ENCODE peak calls at places on chromosomes 7 and 10, in four cellular contexts. E is right lobe of liver, I is right atrium auricular region, O is ovary. V is an unnamed sample. For H3K9me3, the result is how much of the 10 kb centered on the place peaks cover.

GRCh38 chr10:78292987-78293865 is 259.6 kb downstream of the RPS24 start:
- DNase-seq in E (no peak), I (no peak), O (no peak), V (no peak)

GRCh38 chr7:27138987-27139334 is 4.5 kb downstream of the HOXA5 start:
- DNase-seq in E (no peak), I (no peak), O (no peak), V (no peak)

GRCh38 chr7:269721-270120 is 20.2 kb upstream of the FOXL3 start:
- DNase-seq in E (no peak), I (no peak), O (no peak), V (peak)

GRCh38 chr7:148286150-148286549 is 304.4 kb upstream of the C7orf33 start:
- DNase-seq in E (no peak), I (no peak), O (no peak), V (no peak)

GRCh38 chr7:45984386-45985295 is 63.6 kb upstream of the IGFBP3 start:
- DNase-seq in E (no peak), I (no peak), O (no peak), V (no peak)

GRCh38 chr7:19368540-19368939 is 223.3 kb upstream of the FERD3L start:
- DNase-seq in E (no peak), I (no peak), O (no peak), V (no peak)

GRCh38 chr7:12635830-12636229 is 51.6 kb upstream of the ARL4A start:
- DNase-seq in E (no peak), I (no peak), O (no peak), V (no peak)

GRCh38 chr10:13396369-13396768 is 48.3 kb upstream of the SEPHS1 start:
- DNase-seq in E (no peak), I (no peak), O (no peak), V (no peak)

GRCh38 chr10:24908793-24909423 is 43.5 kb downstream of the PRTFDC1 start:
- DNase-seq in E (no peak), I (no peak), O (no peak), V (no peak)

GRCh38 chr10:24363070-24363469 is 154.1 kb downstream of the KIAA1217 start:
- DNase-seq in E (no peak), I (no peak), O (no peak), V (no peak)

GRCh38 chr7:120064565-120064964 is 208.4 kb upstream of the KCND2 start:
- DNase-seq in E (no peak), I (no peak), O (no peak), V (no peak)

GRCh38 chr7:93327006-93327633 is 95.0 kb downstream of the VPS50 start:
- DNase-seq in E (no peak), I (no peak), O (no peak), V (no peak)

GRCh38 chr7:101736077-101736476 is 81.3 kb upstream of the CUX1 start:
- DNase-seq in E (no peak), I (no peak), O (no peak), V (no peak)

GRCh38 chr10:78250313-78251040 is 216.8 kb downstream of the RPS24 start:
- DNase-seq in E (no peak), I (no peak), O (no peak), V (no peak)

GRCh38 chr10:102744374-102745051 is 765 bp downstream of the WBP1L start:
- DNase-seq in E (peak), I (no peak), O (peak), V (no peak)

GRCh38 chr7:106755641-106756040 is 94.7 kb upstream of the CCDC71L start:
- DNase-seq in E (no peak), I (no peak), O (no peak), V (no peak)

GRCh38 chr7:506921-507622 is 12.6 kb downstream of the PDGFA start:
- DNase-seq in E (peak), I (no peak), O (no peak), V (peak)

GRCh38 chr7:5665106-5666025 is 116.1 kb downstream of the RNF216 start:
- DNase-seq in E (no peak), I (peak), O (peak), V (no peak)

GRCh38 chr10:5292196-5292735 is 72.5 kb upstream of the UCN3 start:
- DNase-seq in E (no peak), I (no peak), O (no peak), V (no peak)

GRCh38 chr7:12303096-12303495 is 92.0 kb downstream of the TMEM106B start:
- DNase-seq in E (no peak), I (no peak), O (no peak), V (no peak)

GRCh38 chr7:43702974-43703373 is 26.3 kb downstream of the COA1 start:
- DNase-seq in E (no peak), I (no peak), O (no peak), V (no peak)

GRCh38 chr7:104225441-104225840 is 17.6 kb upstream of the ORC5 start:
- DNase-seq in E (no peak), I (no peak), O (no peak), V (no peak)

GRCh38 chr7:142884285-142884637 is 1.3 kb downstream of the TRPV6 start:
- DNase-seq in E (no peak), I (no peak), O (no peak), V (no peak)

GRCh38 chr7:45446195-45446944 is 127.8 kb upstream of the ADCY1 start:
- DNase-seq in E (no peak), I (no peak), O (no peak), V (no peak)

GRCh38 chr10:96339956-96340904 is 18.6 kb downstream of the OPALIN start:
- DNase-seq in E (peak), I (no peak), O (peak), V (no peak)

GRCh38 chr7:18505870-18506460 is 10.4 kb downstream of the HDAC9 start:
- DNase-seq in E (no peak), I (no peak), O (no peak), V (no peak)

GRCh38 chr7:44059219-44060090 is 5.9 kb downstream of the PGAM2 start:
- DNase-seq in E (no peak), I (no peak), O (no peak), V (no peak)

GRCh38 chr10:11869743-11870460 is 46.7 kb downstream of the PROSER2 start:
- DNase-seq in E (no peak), I (no peak), O (no peak), V (no peak)

GRCh38 chr10:129914153-129914855 is 49.8 kb downstream of the EBF3 start:
- DNase-seq in E (no peak), I (no peak), O (no peak), V (no peak)

GRCh38 chr10:78432582-78432981 is 398.9 kb downstream of the RPS24 start:
- DNase-seq in E (no peak), I (no peak), O (peak), V (no peak)

GRCh38 chr7:81064446-81064845 is 145.6 kb upstream of the SEMA3C start:
- DNase-seq in E (no peak), I (no peak), O (no peak), V (no peak)

GRCh38 chr10:50385610-50386009 is 134.3 kb upstream of the ASAH2 start:
- DNase-seq in E (peak), I (no peak), O (no peak), V (no peak)

GRCh38 chr7:43004076-43004475 is 71.9 kb downstream of the MRPL32 start:
- DNase-seq in E (no peak), I (no peak), O (no peak), V (no peak)

GRCh38 chr10:49512121-49512809 is 26.7 kb downstream of the ERCC6 start:
- DNase-seq in E (no peak), I (no peak), O (no peak), V (no peak)

GRCh38 chr7:107046511-107047259 is 2.2 kb downstream of the PRKAR2B start:
- DNase-seq in E (no peak), I (no peak), O (no peak), V (no peak)

GRCh38 chr10:114678301-114678700 is 20.2 kb upstream of the ABLIM1 start:
- DNase-seq in E (no peak), I (no peak), O (no peak), V (no peak)

GRCh38 chr10:129916506-129916995 is 47.5 kb downstream of the EBF3 start:
- DNase-seq in E (no peak), I (no peak), O (no peak), V (no peak)

GRCh38 chr10:13414855-13415254 is 66.8 kb upstream of the SEPHS1 start:
- DNase-seq in E (peak), I (no peak), O (no peak), V (no peak)

GRCh38 chr10:3549118-3549517 is 235.9 kb downstream of the KLF6 start:
- DNase-seq in E (no peak), I (no peak), O (no peak), V (no peak)

GRCh38 chr7:155256081-155256760 is 41.5 kb upstream of the INSIG1 start:
- DNase-seq in E (no peak), I (no peak), O (no peak), V (no peak)

GRCh38 chr7:155255660-155256059 is 42.0 kb upstream of the INSIG1 start:
- DNase-seq in E (no peak), I (no peak), O (no peak), V (no peak)

GRCh38 chr7:155257482-155258232 is 40.0 kb upstream of the INSIG1 start:
- DNase-seq in E (no peak), I (peak), O (no peak), V (no peak)

GRCh38 chr7:155258233-155258575 is 39.5 kb upstream of the INSIG1 start:
- DNase-seq in E (no peak), I (peak), O (no peak), V (no peak)

DNA sequence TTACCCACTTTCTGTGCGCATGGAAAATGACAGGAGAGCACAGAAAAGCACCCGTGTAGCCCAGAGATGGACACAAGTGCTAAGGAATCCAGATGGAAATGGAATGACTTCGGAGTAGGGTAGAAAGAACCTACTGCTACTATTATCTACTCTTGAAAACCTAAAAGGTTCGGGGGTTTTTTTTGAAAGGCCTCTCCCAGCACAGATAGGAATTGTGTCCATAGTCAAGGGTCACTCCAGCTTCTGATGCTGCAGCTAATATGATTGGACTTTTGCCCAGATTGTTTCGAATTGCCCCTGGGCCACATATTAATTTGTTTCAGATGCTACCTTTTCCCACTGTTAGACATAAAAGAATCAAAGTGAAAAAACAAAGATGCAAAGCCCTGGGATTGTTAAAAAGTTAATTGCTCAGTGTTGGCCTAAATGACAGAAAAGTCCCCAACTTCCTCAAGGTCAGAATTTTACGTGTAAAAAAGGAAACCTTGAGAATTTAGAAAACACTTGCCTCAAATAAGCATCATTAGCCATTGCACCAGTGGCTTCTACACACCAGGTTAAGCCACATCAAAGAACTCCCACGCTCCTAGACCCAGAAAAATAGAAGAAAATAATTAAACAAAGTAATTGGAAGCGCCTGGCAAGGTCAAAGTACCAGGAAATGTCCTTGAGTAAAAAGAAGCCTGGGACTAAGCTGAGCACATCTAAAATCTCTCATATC is 40.8 kb upstream of the INSIG1 start:
- DNase-seq in E (no peak), I (no peak), O (no peak), V (no peak)
- H3K4me3 ChIP-seq in E (no peak), I (no peak), O (no peak), V (no peak)

GRCh38 chr10:118564652-118565051 is 30.8 kb downstream of the PRLHR start:
- DNase-seq in E (no peak), I (peak), O (no peak), V (no peak)
- TF ChIP-seq CTCF in E (no peak), I (peak), O (no peak), V (peak)

DNA sequence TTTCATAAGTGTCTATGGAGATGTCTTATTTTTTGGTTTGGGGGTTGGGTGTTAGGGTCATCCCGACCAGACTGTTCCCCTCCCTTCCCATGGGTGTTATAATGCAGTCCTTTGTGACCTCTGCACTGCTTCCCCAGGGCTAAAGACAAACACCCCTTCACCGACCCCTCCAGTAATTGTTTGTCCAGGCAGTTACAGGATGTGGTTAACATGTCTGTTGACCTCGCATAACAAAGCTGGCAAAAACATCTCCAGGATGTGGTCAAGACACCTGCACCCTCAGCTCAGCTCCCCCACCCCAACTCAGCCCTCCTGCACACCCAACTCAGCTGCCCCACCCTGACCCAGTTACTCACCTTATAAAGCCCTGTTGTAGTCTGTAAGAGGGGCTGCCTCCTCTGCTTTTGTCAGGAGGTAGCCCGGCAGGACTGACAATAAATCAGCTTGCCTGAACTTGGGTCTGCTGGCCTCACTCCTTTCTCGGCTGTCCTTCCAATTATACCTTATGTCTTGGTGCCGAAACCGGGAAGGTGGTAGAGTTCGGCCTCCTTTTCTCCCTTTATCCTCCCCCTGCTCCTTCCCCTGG is 102.2 kb downstream of the ZNF92 start:
- DNase-seq in E (no peak), I (no peak), O (no peak), V (no peak)
- H3K9me3 ChIP-seq in E (under half), I (under half), O (under half), V (under half)

GRCh38 chr10:132848951-132849545 is 63.1 kb upstream of the NKX6-2 start:
- DNase-seq in E (no peak), I (no peak), O (no peak), V (peak)

GRCh38 chr10:132851451-132851850 is 65.5 kb upstream of the NKX6-2 start:
- DNase-seq in E (no peak), I (no peak), O (no peak), V (peak)

GRCh38 chr10:132850896-132851295 is 64.9 kb upstream of the NKX6-2 start:
- DNase-seq in E (no peak), I (no peak), O (no peak), V (peak)

GRCh38 chr10:132849546-132850031 is 63.6 kb upstream of the NKX6-2 start:
- DNase-seq in E (no peak), I (no peak), O (no peak), V (peak)

DNA sequence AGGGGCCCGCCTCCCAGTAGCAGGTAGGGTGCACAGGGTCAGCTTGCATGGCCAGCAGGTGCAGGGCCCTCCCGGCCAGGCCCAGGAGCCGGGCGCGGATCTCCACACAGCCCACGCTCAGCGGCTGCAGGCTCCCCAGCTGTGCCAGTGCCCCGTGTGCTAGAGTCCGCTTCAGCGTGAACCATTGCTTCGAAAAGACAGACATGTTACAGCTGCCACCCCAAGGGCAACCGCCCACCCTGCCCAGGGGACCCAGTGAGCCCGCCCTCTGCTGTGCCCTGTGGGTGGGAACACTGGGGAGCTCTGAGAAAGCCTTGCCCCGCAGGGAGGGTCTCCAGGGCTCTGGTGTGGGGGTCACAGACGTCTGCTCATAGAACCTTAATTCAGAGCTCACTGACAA is 64.3 kb upstream of the NKX6-2 start:
- DNase-seq in E (no peak), I (no peak), O (no peak), V (peak)
- H3K4me3 ChIP-seq in E (no peak), I (no peak), O (no peak), V (no peak)

DNA sequence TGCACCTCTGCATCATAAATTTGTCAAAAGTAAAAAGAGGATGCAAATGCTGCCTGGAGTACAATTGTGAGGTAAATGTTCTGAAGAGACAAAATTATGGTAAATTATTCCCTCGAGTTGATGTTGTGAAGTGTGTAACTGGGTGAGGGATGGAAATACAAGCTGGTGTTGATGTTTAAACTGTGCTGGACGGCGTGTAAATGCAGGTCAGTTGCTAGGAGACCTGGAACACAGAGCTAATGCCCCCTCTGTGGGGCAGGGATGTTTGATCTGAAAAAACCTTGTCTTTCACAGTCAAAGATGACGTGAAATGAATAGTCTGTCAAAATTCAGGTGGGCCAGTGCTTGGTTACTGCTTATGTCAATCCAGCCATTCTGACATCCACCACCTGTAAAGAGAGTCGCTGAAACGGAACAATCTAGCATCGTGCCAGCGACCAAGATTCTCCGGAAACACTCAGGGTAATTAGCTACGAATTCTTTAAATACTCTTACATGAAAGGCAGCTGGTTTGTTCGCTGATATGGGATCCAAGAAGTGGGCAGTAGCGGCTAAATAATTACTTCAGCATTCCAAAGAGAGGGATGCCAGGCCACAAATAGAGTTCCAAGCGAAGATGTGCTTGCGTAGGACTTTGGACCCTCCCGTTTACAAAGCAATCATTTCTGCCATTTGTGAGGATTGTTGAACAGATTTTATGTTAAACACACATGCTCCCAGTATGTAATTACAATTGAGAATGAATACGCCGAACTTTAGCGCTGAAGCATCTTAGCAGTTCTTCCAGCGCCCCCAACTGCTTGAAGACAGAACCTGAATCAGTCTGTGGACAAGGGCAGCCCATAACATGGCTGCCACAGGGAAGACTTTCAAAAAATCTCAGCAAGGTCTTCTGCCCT is 7.4 kb upstream of the ASB4 start:
- DNase-seq in E (no peak), I (no peak), O (peak), V (no peak)
- TF ChIP-seq CTCF in E (peak), I (peak), O (no peak), V (peak)

DNA sequence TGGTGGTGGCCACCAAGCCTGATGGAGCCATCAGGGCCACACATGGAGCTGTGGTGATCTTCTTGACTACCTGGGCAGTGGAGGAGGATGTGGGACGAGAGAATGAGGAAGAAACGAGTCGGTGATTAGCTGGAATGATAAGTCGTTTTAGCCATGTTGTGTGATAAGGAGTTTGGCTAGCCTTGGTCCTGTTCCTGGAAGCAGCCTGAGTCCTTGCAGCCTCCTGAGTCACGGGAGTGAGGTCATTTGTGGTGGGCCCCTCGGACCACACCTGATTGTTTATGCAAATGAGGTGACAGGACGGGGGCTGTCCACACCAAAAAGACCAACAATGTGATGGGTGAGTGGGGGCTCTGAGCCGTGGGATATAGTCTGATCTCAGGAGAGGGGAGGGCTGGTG is 554.4 kb downstream of the PTPRN2 start:
- DNase-seq in E (no peak), I (no peak), O (no peak), V (no peak)
- H3K9me3 ChIP-seq in E (under half), I (under half), O (under half), V (under half)

GRCh38 chr10:104274762-104275721 is 6.1 kb downstream of the GSTO2 start:
- DNase-seq in E (peak), I (no peak), O (peak), V (peak)

GRCh38 chr10:104276192-104276591 is 7.2 kb downstream of the GSTO2 start:
- DNase-seq in E (no peak), I (no peak), O (no peak), V (no peak)

GRCh38 chr10:104279550-104280259 is 10.7 kb downstream of the GSTO2 start:
- DNase-seq in E (no peak), I (no peak), O (no peak), V (no peak)

GRCh38 chr10:104273899-104274575 is 5.1 kb downstream of the GSTO2 start:
- DNase-seq in E (no peak), I (no peak), O (no peak), V (no peak)

GRCh38 chr10:104277785-104278184 is 8.8 kb downstream of the GSTO2 start:
- DNase-seq in E (no peak), I (no peak), O (no peak), V (no peak)
- H3K4me3 ChIP-seq in E (no peak), I (no peak), O (no peak), V (no peak)